ENCODE peak calls at places on chromosomes 5 and 9, in nine cellular contexts. One of them, this sample, is unnamed.
A peak's percentile ranks its signal among the peaks of the same experiment; 100 is the strongest.

GRCh38 chr5:757931-758697 is 26.4 kb downstream of the ZDHHC11B start:
- DNase-seq in GM23338: no peak
- DNase-seq in left ventricle myocardium inferior: peak; percentile 78
- DNase-seq in left lung: peak; percentile 76
- DNase-seq in HCT116: no peak
- DNase-seq in AG04450: no peak
- DNase-seq in prostate gland: no peak
- DNase-seq in colonic mucosa: peak; percentile 44
- DNase-seq in mammary epithelial cell: no peak
- DNase-seq in this sample: peak; percentile 20

GRCh38 chr9:78439866-78440830 is 143.2 kb downstream of the PSAT1 start:
- DNase-seq in left ventricle myocardium inferior: no peak
- DNase-seq in HCT116: no peak
- DNase-seq in GM23338: no peak
- DNase-seq in AG04450: no peak
- DNase-seq in prostate gland: no peak
- DNase-seq in colonic mucosa: no peak
- DNase-seq in left lung: peak; percentile 68
- DNase-seq in mammary epithelial cell: no peak
- DNase-seq in this sample: no peak

GRCh38 chr9:81074261-81074660 is 615.1 kb downstream of the TLE1 start:
- DNase-seq in left ventricle myocardium inferior: no peak
- DNase-seq in colonic mucosa: no peak
- DNase-seq in prostate gland: no peak
- DNase-seq in AG04450: no peak
- DNase-seq in left lung: no peak
- DNase-seq in mammary epithelial cell: no peak
- DNase-seq in GM23338: no peak
- DNase-seq in HCT116: no peak
- DNase-seq in this sample: no peak

GRCh38 chr9:125460883-125461475 is 199.4 kb downstream of the GAPVD1 start:
- DNase-seq in HCT116: no peak
- DNase-seq in colonic mucosa: no peak
- DNase-seq in left ventricle myocardium inferior: no peak
- DNase-seq in AG04450: peak; percentile 45
- DNase-seq in mammary epithelial cell: no peak
- DNase-seq in left lung: no peak
- DNase-seq in GM23338: no peak
- DNase-seq in prostate gland: no peak
- DNase-seq in this sample: peak; percentile 81

GRCh38 chr5:124365491-124365890 is 380.9 kb downstream of the ZNF608 start:
- DNase-seq in colonic mucosa: no peak
- DNase-seq in prostate gland: no peak
- DNase-seq in mammary epithelial cell: no peak
- DNase-seq in AG04450: no peak
- DNase-seq in GM23338: no peak
- DNase-seq in left lung: peak; percentile 31
- DNase-seq in HCT116: no peak
- DNase-seq in left ventricle myocardium inferior: no peak
- DNase-seq in this sample: no peak

GRCh38 chr9:84216151-84216550 is 124.4 kb downstream of the SLC28A3 start:
- DNase-seq in GM23338: no peak
- DNase-seq in left lung: no peak
- DNase-seq in AG04450: no peak
- DNase-seq in prostate gland: no peak
- DNase-seq in mammary epithelial cell: peak; percentile 34
- DNase-seq in colonic mucosa: no peak
- DNase-seq in HCT116: no peak
- DNase-seq in left ventricle myocardium inferior: no peak
- DNase-seq in this sample: no peak

GRCh38 chr5:95846554-95847260 is 24.2 kb upstream of the GLRX start:
- DNase-seq in prostate gland: peak; percentile 66
- DNase-seq in HCT116: no peak
- DNase-seq in left ventricle myocardium inferior: peak; percentile 32
- DNase-seq in GM23338: peak; percentile 81
- DNase-seq in colonic mucosa: peak; percentile 80
- DNase-seq in mammary epithelial cell: peak; percentile 67
- DNase-seq in left lung: no peak
- DNase-seq in AG04450: peak; percentile 59
- DNase-seq in this sample: peak; percentile 87

GRCh38 chr9:130333041-130334040 is 67.8 kb downstream of the HMCN2 start:
- DNase-seq in mammary epithelial cell: no peak
- DNase-seq in colonic mucosa: no peak
- DNase-seq in prostate gland: no peak
- DNase-seq in left lung: peak; percentile 61
- DNase-seq in GM23338: no peak
- DNase-seq in left ventricle myocardium inferior: no peak
- DNase-seq in AG04450: peak; percentile 39
- DNase-seq in HCT116: no peak
- DNase-seq in this sample: peak; percentile 33

GRCh38 chr5:101977729-101978345 is 318.2 kb downstream of the SLCO4C1 start:
- DNase-seq in prostate gland: peak; percentile 4
- DNase-seq in GM23338: peak; percentile 85
- DNase-seq in left lung: no peak
- DNase-seq in mammary epithelial cell: peak; percentile 11
- DNase-seq in colonic mucosa: no peak
- DNase-seq in left ventricle myocardium inferior: no peak
- DNase-seq in HCT116: peak; percentile 54
- DNase-seq in AG04450: peak; percentile 1
- DNase-seq in this sample: peak; percentile 49

GRCh38 chr5:73436535-73437125 is 11.9 kb downstream of the FOXD1 start:
- DNase-seq in mammary epithelial cell: no peak
- DNase-seq in HCT116: no peak
- DNase-seq in GM23338: peak; percentile 49
- DNase-seq in colonic mucosa: no peak
- DNase-seq in left lung: no peak
- DNase-seq in AG04450: no peak
- DNase-seq in left ventricle myocardium inferior: no peak
- DNase-seq in prostate gland: no peak
- DNase-seq in this sample: no peak

GRCh38 chr5:73438897-73439470 is 9.6 kb downstream of the FOXD1 start:
- DNase-seq in HCT116: no peak
- DNase-seq in colonic mucosa: no peak
- DNase-seq in left ventricle myocardium inferior: no peak
- DNase-seq in GM23338: no peak
- DNase-seq in mammary epithelial cell: no peak
- DNase-seq in prostate gland: no peak
- DNase-seq in left lung: no peak
- DNase-seq in AG04450: no peak
- DNase-seq in this sample: no peak

GRCh38 chr5:73438048-73438896 is 10.3 kb downstream of the FOXD1 start:
- DNase-seq in left ventricle myocardium inferior: no peak
- DNase-seq in mammary epithelial cell: no peak
- DNase-seq in left lung: no peak
- DNase-seq in GM23338: no peak
- DNase-seq in prostate gland: no peak
- DNase-seq in HCT116: no peak
- DNase-seq in colonic mucosa: no peak
- DNase-seq in AG04450: no peak
- DNase-seq in this sample: no peak

GRCh38 chr5:73435640-73436534 is 12.7 kb downstream of the FOXD1 start:
- DNase-seq in left lung: no peak
- DNase-seq in HCT116: no peak
- DNase-seq in mammary epithelial cell: no peak
- DNase-seq in left ventricle myocardium inferior: no peak
- DNase-seq in colonic mucosa: no peak
- DNase-seq in GM23338: peak; percentile 54
- DNase-seq in AG04450: no peak
- DNase-seq in prostate gland: no peak
- DNase-seq in this sample: no peak

DNA sequence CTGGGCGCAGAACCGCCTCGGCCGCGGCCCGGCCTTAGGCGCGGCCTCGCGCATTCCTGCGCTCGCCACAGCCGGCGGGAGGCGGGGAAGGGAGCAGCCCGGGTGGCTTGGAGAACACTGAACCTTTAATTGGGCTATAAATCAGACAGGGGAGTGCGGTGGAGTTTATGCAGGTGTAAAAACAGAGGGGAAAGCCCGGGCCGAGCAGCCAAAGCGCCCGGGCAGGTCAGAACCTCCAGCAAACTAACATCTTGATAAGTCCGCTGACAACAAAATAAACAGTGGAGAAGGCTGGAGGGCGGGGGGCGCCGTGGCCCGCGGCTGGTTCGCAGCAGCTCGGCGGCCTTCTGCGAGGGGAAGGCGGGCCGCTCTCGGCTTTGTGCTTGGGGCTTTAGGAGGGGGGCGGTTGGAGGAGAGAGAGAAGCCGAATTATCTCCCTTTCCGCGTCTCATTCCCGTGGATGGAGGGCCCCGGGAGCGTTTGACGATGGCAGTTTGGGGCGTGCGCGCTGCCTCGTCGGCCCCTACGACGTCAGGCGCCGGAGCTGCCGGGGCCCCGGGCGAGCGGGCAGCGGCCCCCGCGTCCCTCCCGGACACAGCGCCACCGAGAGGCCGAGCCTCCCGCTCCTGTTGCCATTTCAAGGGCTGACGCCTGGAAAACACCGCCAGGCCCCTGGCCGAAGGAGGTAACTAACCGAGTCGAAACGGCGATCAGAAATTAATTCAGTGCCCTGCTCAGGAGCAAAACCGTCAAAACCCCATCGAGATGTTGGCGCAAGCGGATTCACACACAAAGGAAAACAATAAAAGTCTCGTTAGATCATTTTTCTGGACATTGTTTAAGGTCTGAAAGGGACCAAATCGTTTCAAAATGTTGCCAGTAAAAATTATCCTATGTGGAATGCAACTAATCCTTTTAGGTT is 11.2 kb downstream of the FOXD1 start:
- DNase-seq in GM23338: peak; percentile 82
- DNase-seq in mammary epithelial cell: peak; percentile 64
- DNase-seq in AG04450: no peak
- DNase-seq in colonic mucosa: peak; percentile 61
- DNase-seq in left lung: no peak
- DNase-seq in HCT116: peak; percentile 48
- DNase-seq in left ventricle myocardium inferior: no peak
- DNase-seq in prostate gland: peak; percentile 46
- DNase-seq in this sample: no peak
- H3K4me3 ChIP-seq in GM23338: peak overlapping the region; percentile 58
- H3K4me3 ChIP-seq in mammary epithelial cell: no peak overlapping the region
- H3K4me3 ChIP-seq in AG04450: peak overlapping the region; percentile 41
- H3K4me3 ChIP-seq in colonic mucosa: peak overlapping the region; percentile 31
- H3K4me3 ChIP-seq in left lung: no peak overlapping the region
- H3K4me3 ChIP-seq in HCT116: peak overlapping the region; percentile 45
- H3K4me3 ChIP-seq in left ventricle myocardium inferior: peak overlapping the region; percentile 50
- H3K4me3 ChIP-seq in prostate gland: peak overlapping the region; percentile 11
- H3K4me3 ChIP-seq in this sample: peak overlapping the region; percentile 18

GRCh38 chr5:140631831-140632365 is 1.1 kb downstream of the CD14 start:
- DNase-seq in left ventricle myocardium inferior: no peak
- DNase-seq in AG04450: no peak
- DNase-seq in GM23338: peak; percentile 8
- DNase-seq in colonic mucosa: peak; percentile 48
- DNase-seq in mammary epithelial cell: no peak
- DNase-seq in HCT116: no peak
- DNase-seq in prostate gland: no peak
- DNase-seq in left lung: peak; percentile 86
- DNase-seq in this sample: no peak

GRCh38 chr5:140632366-140633080 is 452 bp downstream of the CD14 start:
- DNase-seq in left ventricle myocardium inferior: peak; percentile 52
- DNase-seq in mammary epithelial cell: peak; percentile 62
- DNase-seq in GM23338: peak; percentile 23
- DNase-seq in left lung: peak; percentile 91
- DNase-seq in HCT116: no peak
- DNase-seq in colonic mucosa: peak; percentile 70
- DNase-seq in AG04450: no peak
- DNase-seq in prostate gland: peak; percentile 48
- DNase-seq in this sample: no peak

GRCh38 chr5:140631063-140631462 is 1.9 kb downstream of the CD14 start:
- DNase-seq in mammary epithelial cell: no peak
- DNase-seq in left lung: no peak
- DNase-seq in GM23338: no peak
- DNase-seq in colonic mucosa: no peak
- DNase-seq in HCT116: no peak
- DNase-seq in AG04450: no peak
- DNase-seq in left ventricle myocardium inferior: no peak
- DNase-seq in prostate gland: no peak
- DNase-seq in this sample: no peak

GRCh38 chr5:140628711-140629110 is 4.3 kb downstream of the CD14 start:
- DNase-seq in prostate gland: no peak
- DNase-seq in left ventricle myocardium inferior: no peak
- DNase-seq in left lung: no peak
- DNase-seq in GM23338: no peak
- DNase-seq in HCT116: no peak
- DNase-seq in AG04450: no peak
- DNase-seq in colonic mucosa: no peak
- DNase-seq in mammary epithelial cell: peak; percentile 26
- DNase-seq in this sample: no peak

GRCh38 chr5:140630296-140630695 is 2.7 kb downstream of the CD14 start:
- DNase-seq in left ventricle myocardium inferior: no peak
- DNase-seq in left lung: no peak
- DNase-seq in AG04450: no peak
- DNase-seq in GM23338: no peak
- DNase-seq in HCT116: no peak
- DNase-seq in colonic mucosa: no peak
- DNase-seq in mammary epithelial cell: peak; percentile 51
- DNase-seq in prostate gland: no peak
- DNase-seq in this sample: no peak
- H3K27ac ChIP-seq in left ventricle myocardium inferior: peak overlapping the region; percentile 84
- H3K27ac ChIP-seq in left lung: peak overlapping the region; percentile 94
- H3K27ac ChIP-seq in AG04450: no peak overlapping the region
- H3K27ac ChIP-seq in GM23338: no peak overlapping the region
- H3K27ac ChIP-seq in HCT116: no peak overlapping the region
- H3K27ac ChIP-seq in colonic mucosa: peak overlapping the region; percentile 69
- H3K27ac ChIP-seq in mammary epithelial cell: no peak overlapping the region
- H3K27ac ChIP-seq in prostate gland: no peak overlapping the region
- H3K27ac ChIP-seq in this sample: no peak overlapping the region

GRCh38 chr9:120032639-120033038 is 547.3 kb downstream of the CDK5RAP2 start:
- DNase-seq in mammary epithelial cell: no peak
- DNase-seq in left ventricle myocardium inferior: no peak
- DNase-seq in HCT116: no peak
- DNase-seq in colonic mucosa: no peak
- DNase-seq in AG04450: no peak
- DNase-seq in left lung: no peak
- DNase-seq in prostate gland: no peak
- DNase-seq in GM23338: peak; percentile 56
- DNase-seq in this sample: no peak
- TF ChIP-seq CTCF in mammary epithelial cell: no peak
- TF ChIP-seq CTCF in left ventricle myocardium inferior: peak; percentile 17
- TF ChIP-seq CTCF in HCT116: peak; percentile 62
- TF ChIP-seq CTCF in colonic mucosa: no peak
- TF ChIP-seq CTCF in AG04450: no peak
- TF ChIP-seq CTCF in left lung: no peak
- TF ChIP-seq CTCF in prostate gland: no peak
- TF ChIP-seq CTCF in GM23338: peak; percentile 78
- TF ChIP-seq CTCF in this sample: no peak

DNA sequence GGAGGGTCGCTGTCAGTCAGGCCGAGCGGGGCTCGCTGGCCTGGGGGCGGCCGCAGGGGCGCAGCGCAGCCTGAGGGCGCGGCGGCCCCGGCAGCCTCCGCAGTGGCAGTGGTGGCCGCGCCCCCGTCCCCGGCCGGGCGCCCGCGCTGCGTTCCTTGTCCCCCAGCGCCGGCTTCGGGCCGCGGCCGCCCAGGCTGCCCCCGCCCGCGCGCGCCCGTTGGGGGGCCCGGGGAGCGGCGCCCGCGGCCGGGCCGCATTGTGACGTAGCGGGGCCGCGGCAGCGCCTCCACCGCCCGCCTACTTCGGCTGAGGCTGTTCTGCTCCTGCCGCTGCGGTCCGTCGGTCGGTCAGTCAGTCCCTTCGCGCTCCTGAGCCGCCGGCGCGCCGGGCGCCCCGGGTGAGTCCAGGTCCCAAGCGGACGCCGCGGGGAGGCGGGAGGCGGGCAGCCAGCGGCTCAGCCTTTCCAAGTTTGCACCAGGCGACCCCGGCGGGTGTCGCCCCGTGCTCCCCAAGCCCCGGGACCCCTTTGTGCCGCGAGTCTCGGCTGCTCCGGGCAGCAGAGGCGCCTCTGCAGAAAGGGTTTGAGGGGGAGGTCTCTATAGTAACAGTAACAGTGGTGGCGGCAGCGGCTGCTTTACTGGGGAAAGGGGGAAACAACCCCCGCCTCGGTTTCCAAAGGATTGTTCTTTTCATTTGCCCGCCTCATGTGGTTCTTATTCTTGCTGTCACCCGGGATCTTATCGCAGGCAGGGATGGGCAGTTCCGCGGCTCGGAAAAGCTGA is at the start of gene SNCAIP:
- DNase-seq in HCT116: no peak
- DNase-seq in prostate gland: peak; percentile 31
- DNase-seq in colonic mucosa: peak; percentile 37
- DNase-seq in left ventricle myocardium inferior: peak; percentile 39
- DNase-seq in GM23338: peak; percentile 74
- DNase-seq in AG04450: no peak
- DNase-seq in left lung: peak; percentile 85
- DNase-seq in mammary epithelial cell: peak; percentile 21
- DNase-seq in this sample: peak; percentile 59
- H3K4me3 ChIP-seq in HCT116: peak within 1 kb of the TSS; percentile 36
- H3K4me3 ChIP-seq in prostate gland: peak within 1 kb of the TSS; percentile 41
- H3K4me3 ChIP-seq in colonic mucosa: peak within 1 kb of the TSS; percentile 40
- H3K4me3 ChIP-seq in left ventricle myocardium inferior: peak within 1 kb of the TSS; percentile 76
- H3K4me3 ChIP-seq in GM23338: peak within 1 kb of the TSS; percentile 75
- H3K4me3 ChIP-seq in AG04450: peak within 1 kb of the TSS; percentile 75
- H3K4me3 ChIP-seq in left lung: peak within 1 kb of the TSS; percentile 45
- H3K4me3 ChIP-seq in mammary epithelial cell: peak within 1 kb of the TSS; percentile 57
- H3K4me3 ChIP-seq in this sample: peak within 1 kb of the TSS; percentile 95

This sample was measured in cardiac muscle cell.